ENCODE peak calls at places on chromosomes 3 and 15, in six cellular contexts. J is germinal center, K is NCI-H2081, Y is T-cell, X is NCI-H2227 treated with DMSO at 0.1 percent for 48 hours, F is endothelial cell. O is an unnamed sample.
A peak's percentile ranks its signal among the peaks of the same experiment; 100 is the strongest.

GRCh38 chr15:90901799-90902655 is 1.1 kb upstream of the MAN2A2 start:
- DNase-seq in K (peak; percentile 82), X (peak; percentile 76), F (peak; percentile 73), Y (peak; percentile 52), J (peak; percentile 91), O (peak; percentile 54)

GRCh38 chr3:194579091-194579606 is 54.1 kb downstream of the TMEM44 start:
- DNase-seq in X (no peak), F (no peak), K (no peak), J (no peak), Y (no peak), O (no peak)

GRCh38 chr15:87267798-87268197 is 988.7 kb downstream of the NTRK3 start:
- DNase-seq in K (no peak), F (no peak), X (no peak), J (no peak), Y (no peak), O (no peak)

GRCh38 chr15:39202641-39203040 is 378.2 kb upstream of the THBS1 start:
- DNase-seq in X (no peak), Y (no peak), J (no peak), K (no peak), F (no peak), O (no peak)

GRCh38 chr3:70264122-70264780 is 48.2 kb downstream of the MDFIC2 start:
- DNase-seq in X (no peak), K (no peak), J (no peak), Y (no peak), F (no peak), O (no peak)

GRCh38 chr3:99534951-99535704 is 103.3 kb upstream of the COL8A1 start:
- DNase-seq in F (no peak), J (no peak), Y (no peak), K (no peak), X (no peak), O (no peak)

GRCh38 chr3:196604548-196604947 is 34.9 kb upstream of the NRROS start:
- DNase-seq in Y (peak; percentile 65), X (peak; percentile 30), K (no peak), J (peak; percentile 55), F (no peak), O (no peak)

GRCh38 chr3:169641167-169641566 is 22.3 kb downstream of the MECOM start:
- DNase-seq in X (no peak), Y (no peak), J (no peak), F (no peak), K (no peak), O (no peak)

GRCh38 chr3:119235151-119235550 is 5.5 kb downstream of the B4GALT4 start:
- DNase-seq in J (no peak), F (no peak), Y (no peak), K (no peak), X (no peak), O (no peak)

GRCh38 chr15:68447209-68447608 is 15.2 kb upstream of the ITGA11 start:
- DNase-seq in K (no peak), F (no peak), J (no peak), Y (no peak), X (no peak), O (no peak)

GRCh38 chr3:58824285-58824684 is 157.7 kb upstream of the FAM3D start:
- DNase-seq in F (peak; percentile 71), Y (no peak), X (peak; percentile 62), J (peak; percentile 44), K (peak; percentile 69), O (no peak)